ENCODE peak calls at places on chromosome 10, in eight cellular contexts. B is transverse colon, I is IMR-90, U is heart right ventricle, W is adrenal gland, T is GM12865, A is HCT116, D is Peyer's patch. M is an unnamed sample.

GRCh38 chr10:30763933-30764332 is 134.4 kb upstream of the LYZL2 start:
- DNase-seq in B (peak; percentile 54), I (no peak), U (no peak), W (no peak), T (peak; percentile 35), A (no peak), D (no peak), M (peak; percentile 77)

GRCh38 chr10:47165711-47166404 is 134.1 kb upstream of the GDF10 start:
- DNase-seq in B (peak; percentile 29), I (peak; percentile 80), U (peak; percentile 62), W (peak; percentile 56), T (no peak), A (no peak), D (peak; percentile 70), M (peak; percentile 61)

GRCh38 chr10:44046605-44047004 is 338.3 kb downstream of the CXCL12 start:
- DNase-seq in B (no peak), I (peak; percentile 52), U (no peak), W (no peak), T (no peak), A (no peak), D (no peak), M (no peak)

GRCh38 chr10:71244638-71245419 is 32.5 kb downstream of the UNC5B start:
- DNase-seq in B (no peak), I (peak; percentile 93), U (peak; percentile 72), W (peak; percentile 61), T (peak; percentile 15), A (no peak), D (peak; percentile 57), M (peak; percentile 96)

GRCh38 chr10:84097787-84098353 is 41.4 kb upstream of the GHITM start:
- DNase-seq in B (no peak), I (peak; percentile 10), U (no peak), W (no peak), T (peak; percentile 6), A (no peak), D (no peak), M (peak; percentile 18)

GRCh38 chr10:89373916-89374711 is 3.7 kb upstream of the IFIT1B start:
- DNase-seq in B (peak; percentile 81), I (peak; percentile 94), U (peak; percentile 52), W (peak; percentile 95), T (no peak), A (no peak), D (peak; percentile 84), M (peak; percentile 90)

GRCh38 chr10:117860823-117861222 is 185.9 kb downstream of the RAB11FIP2 start:
- DNase-seq in B (no peak), I (peak; percentile 1), U (no peak), W (no peak), T (peak; percentile 45), A (peak; percentile 44), D (no peak), M (peak; percentile 31)

GRCh38 chr10:103053659-103054581 is 135.8 kb downstream of the CNNM2 start:
- DNase-seq in B (peak; percentile 51), I (peak; percentile 88), U (peak; percentile 46), W (peak; percentile 93), T (peak; percentile 64), A (no peak), D (peak; percentile 82), M (peak; percentile 89)

GRCh38 chr10:104296687-104297436 is 27.9 kb downstream of the GSTO2 start:
- DNase-seq in B (no peak), I (no peak), U (no peak), W (no peak), T (no peak), A (no peak), D (no peak), M (no peak)

GRCh38 chr10:62373995-62374861 is at the start of gene ZNF365:
- DNase-seq in B (no peak), I (peak; percentile 47), U (peak; percentile 16), W (no peak), T (peak; percentile 2), A (peak; percentile 8), D (peak; percentile 48), M (peak; percentile 28)
- H3K4me3 ChIP-seq in B (peak within 1 kb of the TSS; percentile 48), I (peak within 1 kb of the TSS; percentile 49), U (peak within 1 kb of the TSS; percentile 63), W (peak within 1 kb of the TSS; percentile 68), T (no peak within 1 kb of the TSS), A (peak within 1 kb of the TSS; percentile 72), D (peak within 1 kb of the TSS; percentile 21), M (peak within 1 kb of the TSS; percentile 60)

GRCh38 chr10:77036993-77037734 is 600.4 kb downstream of the KCNMA1 start:
- DNase-seq in B (no peak), I (no peak), U (no peak), W (no peak), T (peak; percentile 41), A (peak; percentile 51), D (no peak), M (peak; percentile 34)
- TF ChIP-seq CTCF in B (peak; percentile 39), I (peak; percentile 28), U (peak; percentile 44), W (no peak), T (peak; percentile 64), A (peak; percentile 80), D (peak; percentile 12), M (peak; percentile 71)

GRCh38 chr10:132964231-132964630 is 21.9 kb upstream of the CFAP46 start:
- DNase-seq in B (no peak), I (no peak), U (no peak), W (peak; percentile 10), T (no peak), A (no peak), D (no peak), M (no peak)

GRCh38 chr10:132961864-132962622 is 19.7 kb upstream of the CFAP46 start:
- DNase-seq in B (peak; percentile 70), I (peak; percentile 67), U (peak; percentile 63), W (peak; percentile 88), T (peak; percentile 45), A (no peak), D (peak; percentile 77), M (peak; percentile 62)

GRCh38 chr10:132961420-132961803 is 19.0 kb upstream of the CFAP46 start:
- DNase-seq in B (no peak), I (no peak), U (no peak), W (peak; percentile 7), T (no peak), A (no peak), D (peak; percentile 13), M (no peak)

GRCh38 chr10:132963430-132963960 is 21.1 kb upstream of the CFAP46 start:
- DNase-seq in B (no peak), I (no peak), U (no peak), W (peak; percentile 7), T (no peak), A (no peak), D (no peak), M (no peak)

DNA sequence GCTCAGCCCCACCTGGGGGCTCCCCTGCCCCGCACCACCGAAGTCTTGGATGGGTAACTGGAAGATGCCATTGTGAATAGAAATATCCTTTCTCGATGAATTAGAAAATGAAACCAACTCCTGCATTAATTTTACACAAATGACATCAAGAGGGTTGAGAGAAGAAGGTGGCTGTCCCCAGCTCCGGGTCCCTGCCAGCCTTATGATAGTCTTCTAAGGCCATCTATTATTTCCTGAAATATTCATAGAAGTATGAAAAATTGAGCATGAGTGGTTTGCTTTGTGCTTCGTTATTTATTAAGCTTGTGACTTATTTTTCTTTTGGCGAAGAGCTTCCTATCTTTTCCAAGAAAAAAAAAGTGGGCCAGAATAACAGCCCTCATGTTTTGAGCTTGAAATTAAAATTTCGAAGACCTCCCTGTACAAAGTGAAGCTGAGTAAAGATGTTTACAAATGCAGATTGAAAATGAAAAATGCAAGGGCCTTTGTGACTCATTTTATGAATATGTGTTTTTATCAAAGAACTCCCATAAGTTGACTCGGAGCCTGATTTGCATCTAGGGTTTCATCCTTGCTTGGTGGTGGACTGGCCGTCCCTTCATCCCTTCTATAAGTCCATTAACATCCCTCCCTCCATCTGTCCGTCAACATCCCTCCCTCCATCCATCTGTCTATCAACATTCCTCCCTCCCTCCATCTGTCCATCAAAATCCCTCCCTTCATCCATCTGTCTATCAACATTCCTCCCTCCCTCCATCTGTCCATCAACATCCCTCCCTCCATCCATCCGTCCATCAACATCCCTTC is 20.5 kb upstream of the CFAP46 start:
- DNase-seq in B (no peak), I (peak; percentile 51), U (no peak), W (peak; percentile 23), T (no peak), A (no peak), D (no peak), M (peak; percentile 17)
- H3K4me3 ChIP-seq in B (peak overlapping the region; percentile 62), I (peak overlapping the region; percentile 71), U (peak overlapping the region; percentile 62), W (peak overlapping the region; percentile 77), T (peak overlapping the region; percentile 52), A (no peak overlapping the region), D (peak overlapping the region; percentile 37), M (peak overlapping the region; percentile 68)

GRCh38 chr10:36880898-36881297 is 244.5 kb upstream of the ANKRD30A start:
- DNase-seq in B (no peak), I (peak; percentile 56), U (no peak), W (no peak), T (peak; percentile 22), A (no peak), D (no peak), M (peak; percentile 45)
- TF ChIP-seq CTCF in B (peak; percentile 20), I (peak; percentile 61), U (peak; percentile 59), W (peak; percentile 39), T (peak; percentile 46), A (peak; percentile 6), D (peak; percentile 19), M (peak; percentile 61)

DNA sequence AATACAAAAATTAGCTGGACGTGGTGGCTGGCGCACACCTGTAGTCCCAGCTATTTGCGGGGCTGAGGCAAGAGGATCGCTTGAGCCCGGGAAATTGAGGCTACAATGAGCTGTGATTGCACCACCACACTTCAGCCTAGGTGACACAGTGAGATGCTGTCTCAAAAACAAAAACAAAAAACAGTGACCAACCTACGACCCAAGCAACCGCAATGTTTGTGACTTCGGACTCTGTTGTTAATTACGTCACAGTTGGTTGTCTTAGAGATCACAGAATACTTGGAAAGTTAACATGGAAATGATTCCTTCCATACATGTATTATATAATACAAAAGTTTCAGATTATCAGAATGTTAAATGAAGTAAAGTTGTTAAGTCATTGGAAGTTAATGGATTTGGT is 106.2 kb downstream of the REEP3 start:
- DNase-seq in B (no peak), I (no peak), U (no peak), W (no peak), T (no peak), A (peak; percentile 8), D (no peak), M (peak; percentile 56)
- H3K4me3 ChIP-seq in B (no peak overlapping the region), I (no peak overlapping the region), U (no peak overlapping the region), W (no peak overlapping the region), T (no peak overlapping the region), A (no peak overlapping the region), D (no peak overlapping the region), M (no peak overlapping the region)

GRCh38 chr10:57716884-57717283 is 550.8 kb downstream of the IPMK start:
- DNase-seq in B (no peak), I (peak; percentile 32), U (no peak), W (no peak), T (no peak), A (no peak), D (no peak), M (peak; percentile 42)
- TF ChIP-seq CTCF in B (peak; percentile 29), I (peak; percentile 51), U (peak; percentile 42), W (peak; percentile 38), T (no peak), A (no peak), D (no peak), M (peak; percentile 61)

DNA sequence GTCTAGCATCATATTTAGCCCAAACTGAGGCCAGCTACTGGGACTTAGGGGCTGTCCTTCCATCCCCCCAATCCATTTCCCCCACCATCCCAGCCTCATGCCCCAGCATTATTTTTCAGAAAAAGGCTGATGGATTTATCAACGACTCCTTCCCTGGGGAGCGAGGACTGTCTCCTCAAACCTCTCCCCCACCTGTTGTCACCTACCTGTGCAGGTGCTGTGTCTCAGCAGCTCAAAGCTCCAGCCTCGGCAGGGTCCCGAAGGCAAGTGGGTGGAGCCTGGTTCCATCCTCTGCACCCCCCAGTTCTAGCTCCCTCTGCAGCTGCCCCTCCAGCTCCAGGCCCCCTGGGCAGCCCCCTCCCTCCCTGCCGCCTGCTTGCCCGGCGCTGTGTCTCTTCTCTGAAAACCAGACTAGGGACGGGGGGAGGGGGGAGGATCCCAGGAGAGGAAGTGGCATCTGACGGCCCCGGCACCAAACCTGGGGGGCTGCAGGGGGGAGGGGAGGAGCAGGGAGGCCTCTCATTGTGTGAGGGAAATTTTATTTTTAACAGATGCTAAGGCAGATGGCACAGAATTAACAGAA is 61.7 kb upstream of the PAX2 start:
- DNase-seq in B (no peak), I (no peak), U (no peak), W (no peak), T (no peak), A (no peak), D (no peak), M (no peak)
- H3K4me3 ChIP-seq in B (no peak overlapping the region), I (no peak overlapping the region), U (no peak overlapping the region), W (no peak overlapping the region), T (no peak overlapping the region), A (no peak overlapping the region), D (no peak overlapping the region), M (no peak overlapping the region)